ENCODE peak calls at places on chromosomes 3 and 15, in seven cellular contexts. One of them, this sample, is unnamed.

GRCh38 chr3:6747017-6747416 is 113.9 kb upstream of the GRM7 start:
- DNase-seq in fibroblast of lung: no peak
- DNase-seq in mammary epithelial cell: no peak
- DNase-seq in PC-9: no peak
- DNase-seq in GM23248: no peak
- DNase-seq in K562: peak
- DNase-seq in neuronal stem cell: no peak
- DNase-seq in this sample: no peak

GRCh38 chr3:142987080-142987700 is 14.2 kb upstream of the U2SURP start:
- DNase-seq in fibroblast of lung: peak
- DNase-seq in mammary epithelial cell: peak
- DNase-seq in PC-9: no peak
- DNase-seq in GM23248: peak
- DNase-seq in K562: peak
- DNase-seq in neuronal stem cell: no peak
- DNase-seq in this sample: peak

GRCh38 chr3:197003461-197004385 is 25.9 kb downstream of the MELTF start:
- DNase-seq in fibroblast of lung: no peak
- DNase-seq in mammary epithelial cell: no peak
- DNase-seq in PC-9: no peak
- DNase-seq in GM23248: no peak
- DNase-seq in K562: peak
- DNase-seq in neuronal stem cell: peak
- DNase-seq in this sample: peak

GRCh38 chr15:92328207-92328606 is 65.5 kb upstream of the ST8SIA2 start:
- DNase-seq in fibroblast of lung: no peak
- DNase-seq in mammary epithelial cell: no peak
- DNase-seq in PC-9: no peak
- DNase-seq in GM23248: no peak
- DNase-seq in K562: no peak
- DNase-seq in neuronal stem cell: no peak
- DNase-seq in this sample: no peak

GRCh38 chr15:82093774-82094211 is 48.0 kb upstream of the MEX3B start:
- DNase-seq in fibroblast of lung: peak
- DNase-seq in mammary epithelial cell: peak
- DNase-seq in PC-9: no peak
- DNase-seq in GM23248: peak
- DNase-seq in K562: peak
- DNase-seq in neuronal stem cell: no peak
- DNase-seq in this sample: no peak

GRCh38 chr3:78804251-78805037 is 963.4 kb downstream of the ROBO1 start:
- DNase-seq in fibroblast of lung: peak
- DNase-seq in mammary epithelial cell: no peak
- DNase-seq in PC-9: no peak
- DNase-seq in GM23248: peak
- DNase-seq in K562: no peak
- DNase-seq in neuronal stem cell: no peak
- DNase-seq in this sample: no peak

GRCh38 chr3:43879166-43879565 is 188.4 kb downstream of the ABHD5 start:
- DNase-seq in fibroblast of lung: no peak
- DNase-seq in mammary epithelial cell: peak
- DNase-seq in PC-9: peak
- DNase-seq in GM23248: peak
- DNase-seq in K562: peak
- DNase-seq in neuronal stem cell: peak
- DNase-seq in this sample: peak

GRCh38 chr15:25844542-25844941 is 18.6 kb downstream of the ATP10A start:
- DNase-seq in fibroblast of lung: no peak
- DNase-seq in mammary epithelial cell: no peak
- DNase-seq in PC-9: no peak
- DNase-seq in GM23248: no peak
- DNase-seq in K562: no peak
- DNase-seq in neuronal stem cell: no peak
- DNase-seq in this sample: no peak

GRCh38 chr3:120495809-120496208 is 45.0 kb upstream of the FSTL1 start:
- DNase-seq in fibroblast of lung: no peak
- DNase-seq in mammary epithelial cell: no peak
- DNase-seq in PC-9: no peak
- DNase-seq in GM23248: no peak
- DNase-seq in K562: no peak
- DNase-seq in neuronal stem cell: no peak
- DNase-seq in this sample: no peak

GRCh38 chr3:85427467-85427866 is 468.7 kb downstream of the CADM2 start:
- DNase-seq in fibroblast of lung: no peak
- DNase-seq in mammary epithelial cell: no peak
- DNase-seq in PC-9: no peak
- DNase-seq in GM23248: no peak
- DNase-seq in K562: no peak
- DNase-seq in neuronal stem cell: no peak
- DNase-seq in this sample: no peak

GRCh38 chr15:67838789-67839332 is 984 bp downstream of the RNU6-1 start:
- DNase-seq in fibroblast of lung: peak
- DNase-seq in mammary epithelial cell: peak
- DNase-seq in PC-9: peak
- DNase-seq in GM23248: peak
- DNase-seq in K562: no peak
- DNase-seq in neuronal stem cell: no peak
- DNase-seq in this sample: peak

GRCh38 chr3:45191924-45192417 is 34.1 kb downstream of the TMEM158 start:
- DNase-seq in fibroblast of lung: no peak
- DNase-seq in mammary epithelial cell: no peak
- DNase-seq in PC-9: no peak
- DNase-seq in GM23248: no peak
- DNase-seq in K562: no peak
- DNase-seq in neuronal stem cell: no peak
- DNase-seq in this sample: peak

GRCh38 chr3:45188714-45189659 is 37.1 kb downstream of the TMEM158 start:
- DNase-seq in fibroblast of lung: no peak
- DNase-seq in mammary epithelial cell: no peak
- DNase-seq in PC-9: no peak
- DNase-seq in GM23248: no peak
- DNase-seq in K562: no peak
- DNase-seq in neuronal stem cell: no peak
- DNase-seq in this sample: no peak

GRCh38 chr3:45187597-45188210 is 38.4 kb downstream of the TMEM158 start:
- DNase-seq in fibroblast of lung: no peak
- DNase-seq in mammary epithelial cell: peak
- DNase-seq in PC-9: no peak
- DNase-seq in GM23248: no peak
- DNase-seq in K562: no peak
- DNase-seq in neuronal stem cell: no peak
- DNase-seq in this sample: no peak

GRCh38 chr3:45194791-45195190 is 31.3 kb downstream of the TMEM158 start:
- DNase-seq in fibroblast of lung: no peak
- DNase-seq in mammary epithelial cell: no peak
- DNase-seq in PC-9: no peak
- DNase-seq in GM23248: no peak
- DNase-seq in K562: no peak
- DNase-seq in neuronal stem cell: no peak
- DNase-seq in this sample: no peak

GRCh38 chr3:45191424-45191823 is 34.7 kb downstream of the TMEM158 start:
- DNase-seq in fibroblast of lung: no peak
- DNase-seq in mammary epithelial cell: no peak
- DNase-seq in PC-9: no peak
- DNase-seq in GM23248: no peak
- DNase-seq in K562: no peak
- DNase-seq in neuronal stem cell: no peak
- DNase-seq in this sample: no peak
- H3K4me2 ChIP-seq in fibroblast of lung: no peak
- H3K4me2 ChIP-seq in mammary epithelial cell: no peak
- H3K4me2 ChIP-seq in PC-9: no peak
- H3K4me2 ChIP-seq in GM23248: no peak
- H3K4me2 ChIP-seq in K562: no peak
- H3K4me2 ChIP-seq in neuronal stem cell: no peak
- H3K4me2 ChIP-seq in this sample: peak

DNA sequence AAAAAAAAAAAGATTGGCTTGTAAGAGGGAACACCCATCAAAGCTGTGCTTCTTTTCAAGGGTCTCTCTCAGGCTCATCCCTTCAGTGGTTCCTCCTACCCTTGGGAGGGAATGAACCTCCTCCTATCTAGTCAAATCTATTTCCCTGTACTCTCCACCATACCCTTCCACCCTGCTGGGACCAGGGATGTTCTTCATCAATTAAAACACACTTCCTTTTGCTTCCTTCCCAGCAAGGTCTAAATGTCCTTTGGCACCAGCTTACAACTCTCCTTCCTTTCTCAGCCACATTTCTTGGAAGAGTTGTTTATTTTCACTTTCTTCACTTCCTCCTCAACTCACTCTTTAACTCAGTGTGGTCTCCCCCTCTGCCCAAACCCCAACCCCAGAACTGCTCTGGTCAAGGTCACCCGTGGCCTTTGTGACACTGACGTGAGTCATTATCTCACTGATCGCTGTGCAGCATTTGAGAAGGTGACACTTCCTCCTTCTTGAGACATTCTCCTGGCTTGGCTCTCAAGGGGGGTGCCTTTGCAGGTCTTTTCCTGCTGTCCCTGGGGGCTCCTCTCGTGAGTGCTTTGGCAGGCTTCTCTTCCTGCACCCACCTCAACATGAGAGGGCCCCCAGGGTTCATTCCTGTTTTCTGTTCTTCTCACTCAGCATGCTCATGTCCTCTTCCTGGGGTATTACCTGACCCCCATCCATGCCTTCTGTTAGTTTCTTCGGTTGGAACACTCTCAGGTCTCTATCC is 210.5 kb upstream of the TLE3 start:
- DNase-seq in fibroblast of lung: no peak
- DNase-seq in mammary epithelial cell: no peak
- DNase-seq in PC-9: peak
- DNase-seq in GM23248: no peak
- DNase-seq in K562: peak
- DNase-seq in neuronal stem cell: no peak
- DNase-seq in this sample: no peak
- H3K4me2 ChIP-seq in fibroblast of lung: no peak
- H3K4me2 ChIP-seq in mammary epithelial cell: no peak
- H3K4me2 ChIP-seq in PC-9: peak
- H3K4me2 ChIP-seq in GM23248: no peak
- H3K4me2 ChIP-seq in K562: no peak
- H3K4me2 ChIP-seq in neuronal stem cell: no peak
- H3K4me2 ChIP-seq in this sample: no peak

GRCh38 chr15:95328559-95328958 is 1001.9 kb upstream of the NR2F2 start:
- DNase-seq in fibroblast of lung: no peak
- DNase-seq in mammary epithelial cell: no peak
- DNase-seq in PC-9: no peak
- DNase-seq in GM23248: no peak
- DNase-seq in K562: no peak
- DNase-seq in neuronal stem cell: no peak
- DNase-seq in this sample: no peak

GRCh38 chr15:95324596-95325135 is 1005.8 kb upstream of the NR2F2 start:
- DNase-seq in fibroblast of lung: no peak
- DNase-seq in mammary epithelial cell: no peak
- DNase-seq in PC-9: no peak
- DNase-seq in GM23248: no peak
- DNase-seq in K562: no peak
- DNase-seq in neuronal stem cell: no peak
- DNase-seq in this sample: no peak

GRCh38 chr15:95325763-95326688 is 1004.5 kb upstream of the NR2F2 start:
- DNase-seq in fibroblast of lung: peak
- DNase-seq in mammary epithelial cell: no peak
- DNase-seq in PC-9: no peak
- DNase-seq in GM23248: no peak
- DNase-seq in K562: no peak
- DNase-seq in neuronal stem cell: no peak
- DNase-seq in this sample: no peak

GRCh38 chr15:95327661-95328060 is 1002.8 kb upstream of the NR2F2 start:
- DNase-seq in fibroblast of lung: no peak
- DNase-seq in mammary epithelial cell: no peak
- DNase-seq in PC-9: no peak
- DNase-seq in GM23248: no peak
- DNase-seq in K562: no peak
- DNase-seq in neuronal stem cell: no peak
- DNase-seq in this sample: peak

DNA sequence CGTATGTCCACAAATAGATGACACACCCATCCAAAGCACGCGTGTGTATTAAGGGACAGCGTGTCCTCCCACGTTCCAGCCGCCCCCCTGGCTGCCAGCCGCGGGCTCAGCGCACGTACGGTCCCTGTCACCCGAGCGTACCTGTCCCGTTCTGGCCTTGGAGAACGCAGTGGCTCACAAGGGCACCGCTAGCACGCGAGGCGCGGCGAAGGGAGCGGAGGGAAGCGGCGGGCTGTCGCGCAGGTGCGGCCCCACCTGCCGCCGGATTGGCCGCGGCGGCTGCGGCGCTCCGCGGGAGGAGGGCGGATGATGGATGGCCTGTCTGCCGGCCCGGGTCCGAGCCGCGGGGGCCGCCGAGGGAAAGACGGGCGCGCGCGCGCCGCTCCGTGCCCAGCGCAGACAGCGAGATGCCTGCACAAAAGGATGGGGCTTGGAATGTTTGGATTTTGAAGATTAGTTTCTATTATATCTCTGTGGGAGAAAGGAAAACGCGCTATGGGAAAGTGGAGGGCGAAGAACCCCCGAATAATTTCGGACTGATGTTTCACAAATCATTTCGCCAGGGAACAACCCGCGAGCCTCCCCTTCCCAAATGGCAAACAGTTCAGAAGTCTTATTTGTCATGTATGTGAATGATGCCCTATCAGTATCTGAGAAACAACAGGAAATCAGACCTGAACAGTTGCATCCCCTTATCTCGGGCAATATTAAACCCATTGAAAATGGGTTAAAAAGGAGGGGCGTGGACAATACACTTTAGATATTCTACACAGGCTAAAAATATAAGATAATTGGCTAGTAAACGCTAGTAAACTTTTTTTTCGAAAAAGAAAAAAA is 1003.6 kb upstream of the NR2F2 start:
- DNase-seq in fibroblast of lung: no peak
- DNase-seq in mammary epithelial cell: no peak
- DNase-seq in PC-9: no peak
- DNase-seq in GM23248: peak
- DNase-seq in K562: no peak
- DNase-seq in neuronal stem cell: no peak
- DNase-seq in this sample: peak
- H3K4me2 ChIP-seq in fibroblast of lung: peak
- H3K4me2 ChIP-seq in mammary epithelial cell: peak
- H3K4me2 ChIP-seq in PC-9: no peak
- H3K4me2 ChIP-seq in GM23248: peak
- H3K4me2 ChIP-seq in K562: no peak
- H3K4me2 ChIP-seq in neuronal stem cell: peak
- H3K4me2 ChIP-seq in this sample: peak

GRCh38 chr3:13224967-13225366 is 151.7 kb upstream of the IQSEC1 start:
- DNase-seq in fibroblast of lung: no peak
- DNase-seq in mammary epithelial cell: no peak
- DNase-seq in PC-9: no peak
- DNase-seq in GM23248: no peak
- DNase-seq in K562: no peak
- DNase-seq in neuronal stem cell: no peak
- DNase-seq in this sample: no peak

GRCh38 chr3:13223574-13224237 is 150.5 kb upstream of the IQSEC1 start:
- DNase-seq in fibroblast of lung: no peak
- DNase-seq in mammary epithelial cell: no peak
- DNase-seq in PC-9: no peak
- DNase-seq in GM23248: no peak
- DNase-seq in K562: no peak
- DNase-seq in neuronal stem cell: no peak
- DNase-seq in this sample: no peak

GRCh38 chr3:13229291-13229949 is 156.2 kb upstream of the IQSEC1 start:
- DNase-seq in fibroblast of lung: no peak
- DNase-seq in mammary epithelial cell: peak
- DNase-seq in PC-9: peak
- DNase-seq in GM23248: peak
- DNase-seq in K562: peak
- DNase-seq in neuronal stem cell: no peak
- DNase-seq in this sample: peak

GRCh38 chr3:13228584-13228983 is 155.4 kb upstream of the IQSEC1 start:
- DNase-seq in fibroblast of lung: no peak
- DNase-seq in mammary epithelial cell: no peak
- DNase-seq in PC-9: no peak
- DNase-seq in GM23248: no peak
- DNase-seq in K562: no peak
- DNase-seq in neuronal stem cell: no peak
- DNase-seq in this sample: no peak

GRCh38 chr3:13227315-13228165 is 154.3 kb upstream of the IQSEC1 start:
- DNase-seq in fibroblast of lung: no peak
- DNase-seq in mammary epithelial cell: no peak
- DNase-seq in PC-9: no peak
- DNase-seq in GM23248: no peak
- DNase-seq in K562: no peak
- DNase-seq in neuronal stem cell: no peak
- DNase-seq in this sample: no peak
- H3K4me2 ChIP-seq in fibroblast of lung: no peak
- H3K4me2 ChIP-seq in mammary epithelial cell: no peak
- H3K4me2 ChIP-seq in PC-9: no peak
- H3K4me2 ChIP-seq in GM23248: no peak
- H3K4me2 ChIP-seq in K562: no peak
- H3K4me2 ChIP-seq in neuronal stem cell: no peak
- H3K4me2 ChIP-seq in this sample: no peak

This sample was measured in neural progenitor cell.